ENCODE peak calls at places on chromosome 18, in four cellular contexts. One of them, this sample, is unnamed.

GRCh38 chr18:13611616-13612110 is 114.7 kb downstream of the FAM210A start:
- DNase-seq in psoas muscle: peak
- DNase-seq in fibroblast of mammary gland: peak
- DNase-seq in CD8-positive, alpha-beta T cell: no peak
- DNase-seq in this sample: peak

GRCh38 chr18:65567372-65567771 is 183.4 kb upstream of the CDH7 start:
- DNase-seq in CD8-positive, alpha-beta T cell: no peak
- DNase-seq in psoas muscle: no peak
- DNase-seq in fibroblast of mammary gland: no peak
- DNase-seq in this sample: peak

GRCh38 chr18:26482567-26482966 is 65.8 kb downstream of the KCTD1 start:
- DNase-seq in psoas muscle: no peak
- DNase-seq in CD8-positive, alpha-beta T cell: no peak
- DNase-seq in fibroblast of mammary gland: no peak
- DNase-seq in this sample: no peak

GRCh38 chr18:59672125-59672769 is 25.0 kb downstream of the CCBE1 start:
- DNase-seq in psoas muscle: no peak
- DNase-seq in CD8-positive, alpha-beta T cell: no peak
- DNase-seq in fibroblast of mammary gland: peak
- DNase-seq in this sample: peak

GRCh38 chr18:48672671-48673340 is 134.0 kb downstream of the CTIF start:
- DNase-seq in psoas muscle: no peak
- DNase-seq in fibroblast of mammary gland: no peak
- DNase-seq in CD8-positive, alpha-beta T cell: no peak
- DNase-seq in this sample: no peak

GRCh38 chr18:12307251-12307736 is 747 bp upstream of the TUBB6 start:
- DNase-seq in fibroblast of mammary gland: peak
- DNase-seq in psoas muscle: peak
- DNase-seq in CD8-positive, alpha-beta T cell: no peak
- DNase-seq in this sample: peak

GRCh38 chr18:49581369-49581768 is 19.5 kb downstream of the LIPG start:
- DNase-seq in fibroblast of mammary gland: no peak
- DNase-seq in CD8-positive, alpha-beta T cell: no peak
- DNase-seq in psoas muscle: no peak
- DNase-seq in this sample: no peak

GRCh38 chr18:21490745-21491144 is 109.8 kb downstream of the ESCO1 start:
- DNase-seq in fibroblast of mammary gland: no peak
- DNase-seq in CD8-positive, alpha-beta T cell: no peak
- DNase-seq in psoas muscle: no peak
- DNase-seq in this sample: no peak

GRCh38 chr18:48613589-48613988 is 74.8 kb downstream of the CTIF start:
- DNase-seq in fibroblast of mammary gland: no peak
- DNase-seq in CD8-positive, alpha-beta T cell: no peak
- DNase-seq in psoas muscle: peak
- DNase-seq in this sample: no peak

GRCh38 chr18:28045176-28045810 is 131.6 kb downstream of the CDH2 start:
- DNase-seq in psoas muscle: no peak
- DNase-seq in fibroblast of mammary gland: peak
- DNase-seq in CD8-positive, alpha-beta T cell: no peak
- DNase-seq in this sample: peak

GRCh38 chr18:23650963-23651927 is 11.5 kb downstream of the ANKRD29 start:
- DNase-seq in psoas muscle: no peak
- DNase-seq in CD8-positive, alpha-beta T cell: no peak
- DNase-seq in fibroblast of mammary gland: peak
- DNase-seq in this sample: peak

GRCh38 chr18:27785815-27786537 is 391.0 kb downstream of the CDH2 start:
- DNase-seq in CD8-positive, alpha-beta T cell: no peak
- DNase-seq in fibroblast of mammary gland: no peak
- DNase-seq in psoas muscle: no peak
- DNase-seq in this sample: no peak

GRCh38 chr18:9478545-9478944 is 3.2 kb downstream of the RALBP1 start:
- DNase-seq in psoas muscle: no peak
- DNase-seq in fibroblast of mammary gland: no peak
- DNase-seq in CD8-positive, alpha-beta T cell: no peak
- DNase-seq in this sample: no peak

GRCh38 chr18:37612941-37613340 is 47.3 kb upstream of the CELF4 start:
- DNase-seq in psoas muscle: no peak
- DNase-seq in CD8-positive, alpha-beta T cell: no peak
- DNase-seq in fibroblast of mammary gland: no peak
- DNase-seq in this sample: no peak

GRCh38 chr18:50638623-50639398 is 78.9 kb downstream of the MAPK4 start:
- DNase-seq in psoas muscle: no peak
- DNase-seq in fibroblast of mammary gland: no peak
- DNase-seq in CD8-positive, alpha-beta T cell: no peak
- DNase-seq in this sample: no peak

GRCh38 chr18:48777026-48777736 is 173.6 kb downstream of the SMAD7 start:
- DNase-seq in CD8-positive, alpha-beta T cell: peak
- DNase-seq in fibroblast of mammary gland: peak
- DNase-seq in psoas muscle: peak
- DNase-seq in this sample: peak

GRCh38 chr18:70536370-70537062 is 247.7 kb downstream of the SOCS6 start:
- DNase-seq in CD8-positive, alpha-beta T cell: no peak
- DNase-seq in fibroblast of mammary gland: no peak
- DNase-seq in psoas muscle: no peak
- DNase-seq in this sample: no peak

GRCh38 chr18:68724021-68724420 is 9.1 kb upstream of the TMX3 start:
- DNase-seq in CD8-positive, alpha-beta T cell: no peak
- DNase-seq in fibroblast of mammary gland: no peak
- DNase-seq in psoas muscle: no peak
- DNase-seq in this sample: no peak

GRCh38 chr18:34661464-34662087 is 48.5 kb upstream of the DTNA start:
- DNase-seq in fibroblast of mammary gland: peak
- DNase-seq in CD8-positive, alpha-beta T cell: no peak
- DNase-seq in psoas muscle: no peak
- DNase-seq in this sample: peak

GRCh38 chr18:8380926-8381325 is 228.3 kb upstream of the RAB12 start:
- DNase-seq in fibroblast of mammary gland: no peak
- DNase-seq in CD8-positive, alpha-beta T cell: no peak
- DNase-seq in psoas muscle: no peak
- DNase-seq in this sample: no peak

GRCh38 chr18:23398401-23398800 is 54.7 kb upstream of the RIOK3 start:
- DNase-seq in CD8-positive, alpha-beta T cell: no peak
- DNase-seq in fibroblast of mammary gland: peak
- DNase-seq in psoas muscle: no peak
- DNase-seq in this sample: no peak

GRCh38 chr18:28063181-28063790 is 113.6 kb downstream of the CDH2 start:
- DNase-seq in psoas muscle: no peak
- DNase-seq in CD8-positive, alpha-beta T cell: no peak
- DNase-seq in fibroblast of mammary gland: peak
- DNase-seq in this sample: peak

GRCh38 chr18:62713651-62714247 is 1.6 kb upstream of the PHLPP1 start:
- DNase-seq in CD8-positive, alpha-beta T cell: no peak
- DNase-seq in fibroblast of mammary gland: no peak
- DNase-seq in psoas muscle: no peak
- DNase-seq in this sample: no peak

GRCh38 chr18:26157326-26157725 is 23.7 kb downstream of the PSMA8 start:
- DNase-seq in fibroblast of mammary gland: no peak
- DNase-seq in CD8-positive, alpha-beta T cell: no peak
- DNase-seq in psoas muscle: no peak
- DNase-seq in this sample: no peak

GRCh38 chr18:78732273-78733210 is 247.1 kb upstream of the SALL3 start:
- DNase-seq in fibroblast of mammary gland: no peak
- DNase-seq in CD8-positive, alpha-beta T cell: no peak
- DNase-seq in psoas muscle: no peak
- DNase-seq in this sample: no peak

GRCh38 chr18:78736015-78736690 is 243.5 kb upstream of the SALL3 start:
- DNase-seq in psoas muscle: no peak
- DNase-seq in CD8-positive, alpha-beta T cell: no peak
- DNase-seq in fibroblast of mammary gland: no peak
- DNase-seq in this sample: no peak

GRCh38 chr18:78735131-78736014 is 244.2 kb upstream of the SALL3 start:
- DNase-seq in psoas muscle: no peak
- DNase-seq in CD8-positive, alpha-beta T cell: no peak
- DNase-seq in fibroblast of mammary gland: no peak
- DNase-seq in this sample: no peak

GRCh38 chr18:78734614-78734945 is 245.0 kb upstream of the SALL3 start:
- DNase-seq in fibroblast of mammary gland: no peak
- DNase-seq in CD8-positive, alpha-beta T cell: no peak
- DNase-seq in psoas muscle: no peak
- DNase-seq in this sample: no peak

GRCh38 chr18:78733762-78734613 is 245.6 kb upstream of the SALL3 start:
- DNase-seq in fibroblast of mammary gland: no peak
- DNase-seq in CD8-positive, alpha-beta T cell: no peak
- DNase-seq in psoas muscle: no peak
- DNase-seq in this sample: no peak
- TF ChIP-seq CTCF in fibroblast of mammary gland: no peak
- TF ChIP-seq CTCF in CD8-positive, alpha-beta T cell: no peak
- TF ChIP-seq CTCF in psoas muscle: no peak
- TF ChIP-seq CTCF in this sample: no peak

GRCh38 chr18:75203456-75204261 is 5.3 kb downstream of the PTGR3 start:
- DNase-seq in psoas muscle: no peak
- DNase-seq in CD8-positive, alpha-beta T cell: no peak
- DNase-seq in fibroblast of mammary gland: no peak
- DNase-seq in this sample: peak
- H3K4me3 ChIP-seq in psoas muscle: peak
- H3K4me3 ChIP-seq in CD8-positive, alpha-beta T cell: no peak
- H3K4me3 ChIP-seq in fibroblast of mammary gland: peak
- H3K4me3 ChIP-seq in this sample: peak

GRCh38 chr18:67192535-67192934 is 324.0 kb downstream of the DSEL start:
- DNase-seq in fibroblast of mammary gland: no peak
- DNase-seq in psoas muscle: no peak
- DNase-seq in CD8-positive, alpha-beta T cell: no peak
- DNase-seq in this sample: no peak

GRCh38 chr18:67199993-67200617 is 316.4 kb downstream of the DSEL start:
- DNase-seq in fibroblast of mammary gland: peak
- DNase-seq in CD8-positive, alpha-beta T cell: no peak
- DNase-seq in psoas muscle: no peak
- DNase-seq in this sample: peak

GRCh38 chr18:67200665-67201064 is 315.9 kb downstream of the DSEL start:
- DNase-seq in fibroblast of mammary gland: no peak
- DNase-seq in CD8-positive, alpha-beta T cell: no peak
- DNase-seq in psoas muscle: no peak
- DNase-seq in this sample: no peak

DNA sequence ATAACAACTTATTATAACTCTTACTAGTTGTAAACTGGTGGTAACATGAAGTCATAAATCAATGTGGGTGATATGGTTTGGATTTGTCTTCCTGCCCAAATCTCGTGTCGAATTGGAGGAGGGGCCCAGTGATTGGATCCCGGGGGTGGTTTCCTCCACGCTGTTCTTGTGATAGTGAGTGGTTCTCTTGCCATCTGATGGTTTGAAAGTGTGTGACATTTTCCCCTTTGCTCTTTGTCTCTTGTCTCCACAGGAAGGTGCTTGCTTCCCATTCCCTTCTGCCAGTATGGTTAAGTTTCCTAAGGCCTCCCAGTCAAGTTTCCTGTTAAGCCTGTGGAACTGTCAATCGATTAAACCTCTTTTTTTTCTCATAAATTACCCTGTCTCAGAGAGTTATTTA is 321.6 kb downstream of the DSEL start:
- DNase-seq in psoas muscle: no peak
- DNase-seq in fibroblast of mammary gland: no peak
- DNase-seq in CD8-positive, alpha-beta T cell: no peak
- DNase-seq in this sample: no peak
- TF ChIP-seq CTCF in psoas muscle: no peak
- TF ChIP-seq CTCF in fibroblast of mammary gland: no peak
- TF ChIP-seq CTCF in CD8-positive, alpha-beta T cell: no peak
- TF ChIP-seq CTCF in this sample: no peak

GRCh38 chr18:58402951-58403702 is 225.8 kb downstream of the ALPK2 start:
- DNase-seq in psoas muscle: no peak
- DNase-seq in fibroblast of mammary gland: no peak
- DNase-seq in CD8-positive, alpha-beta T cell: no peak
- DNase-seq in this sample: no peak

GRCh38 chr18:58402247-58402646 is 226.6 kb downstream of the ALPK2 start:
- DNase-seq in psoas muscle: no peak
- DNase-seq in CD8-positive, alpha-beta T cell: no peak
- DNase-seq in fibroblast of mammary gland: no peak
- DNase-seq in this sample: peak

GRCh38 chr18:58398648-58399398 is 230.1 kb downstream of the ALPK2 start:
- DNase-seq in fibroblast of mammary gland: no peak
- DNase-seq in CD8-positive, alpha-beta T cell: no peak
- DNase-seq in psoas muscle: no peak
- DNase-seq in this sample: no peak

GRCh38 chr18:58400337-58400885 is 228.5 kb downstream of the ALPK2 start:
- DNase-seq in psoas muscle: no peak
- DNase-seq in CD8-positive, alpha-beta T cell: no peak
- DNase-seq in fibroblast of mammary gland: peak
- DNase-seq in this sample: no peak

DNA sequence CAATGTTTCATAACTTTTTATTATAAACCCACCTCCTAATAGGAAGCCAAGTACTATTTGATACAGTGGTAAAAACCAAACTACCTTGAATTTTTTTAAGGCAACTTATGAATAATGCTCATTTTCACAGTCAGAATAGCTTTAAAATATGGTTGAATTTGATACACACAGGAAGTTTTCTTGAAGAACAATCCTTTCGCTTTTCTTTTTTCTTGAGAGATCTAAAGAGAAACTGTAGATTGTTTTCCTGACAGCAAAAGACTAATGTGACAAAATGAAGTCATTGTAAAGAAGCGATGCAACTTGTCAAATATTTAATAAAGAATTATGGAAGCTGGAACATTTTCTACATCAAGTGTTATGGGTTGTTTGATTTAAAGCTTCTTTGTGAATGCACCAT is 227.7 kb downstream of the ALPK2 start:
- DNase-seq in fibroblast of mammary gland: no peak
- DNase-seq in psoas muscle: no peak
- DNase-seq in CD8-positive, alpha-beta T cell: no peak
- DNase-seq in this sample: no peak
- H3K4me3 ChIP-seq in fibroblast of mammary gland: no peak
- H3K4me3 ChIP-seq in psoas muscle: no peak
- H3K4me3 ChIP-seq in CD8-positive, alpha-beta T cell: no peak
- H3K4me3 ChIP-seq in this sample: no peak

DNA sequence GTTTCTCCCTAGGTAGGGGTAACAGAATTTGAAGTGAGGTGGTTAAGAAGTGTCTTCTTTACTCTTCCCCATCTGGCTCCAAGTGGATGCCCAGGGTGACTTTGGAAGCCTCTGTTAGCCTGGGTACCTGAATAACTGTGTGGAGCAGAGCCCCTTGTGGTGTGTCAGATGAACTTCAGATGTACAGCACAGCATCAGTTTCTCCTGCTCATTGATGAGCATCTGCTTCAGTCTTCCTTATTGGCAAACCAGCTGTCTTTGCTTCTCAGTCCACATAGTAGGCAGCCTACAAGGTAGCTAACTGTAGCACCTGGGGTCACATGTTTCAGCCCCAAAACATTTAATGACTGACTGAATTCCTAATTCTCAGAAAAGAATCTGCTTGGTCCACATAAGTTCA is 56.2 kb upstream of the ATP8B1 start:
- DNase-seq in psoas muscle: no peak
- DNase-seq in CD8-positive, alpha-beta T cell: no peak
- DNase-seq in fibroblast of mammary gland: peak
- DNase-seq in this sample: peak
- TF ChIP-seq CTCF in psoas muscle: peak
- TF ChIP-seq CTCF in CD8-positive, alpha-beta T cell: no peak
- TF ChIP-seq CTCF in fibroblast of mammary gland: peak
- TF ChIP-seq CTCF in this sample: peak

GRCh38 chr18:29181151-29181901 is 1004.4 kb upstream of the CDH2 start:
- DNase-seq in psoas muscle: no peak
- DNase-seq in CD8-positive, alpha-beta T cell: no peak
- DNase-seq in fibroblast of mammary gland: peak
- DNase-seq in this sample: peak
- H3K4me3 ChIP-seq in psoas muscle: no peak
- H3K4me3 ChIP-seq in CD8-positive, alpha-beta T cell: no peak
- H3K4me3 ChIP-seq in fibroblast of mammary gland: no peak
- H3K4me3 ChIP-seq in this sample: no peak

GRCh38 chr18:46518438-46518837 is 138.6 kb downstream of the LOXHD1 start:
- DNase-seq in fibroblast of mammary gland: no peak
- DNase-seq in CD8-positive, alpha-beta T cell: no peak
- DNase-seq in psoas muscle: peak
- DNase-seq in this sample: peak
- TF ChIP-seq CTCF in fibroblast of mammary gland: no peak
- TF ChIP-seq CTCF in CD8-positive, alpha-beta T cell: no peak
- TF ChIP-seq CTCF in psoas muscle: peak
- TF ChIP-seq CTCF in this sample: peak

This sample was measured in epithelial cell of esophagus.